ENCODE peak calls at places on chromosomes 2 and 18, in six cellular contexts. K is lower leg skin; J is effector memory CD8-positive, alpha-beta T cell; G is NAMALWA; N is NCI-H2081; V is AG04449. X is an unnamed sample.

GRCh38 chr2:138078153-138078552 is 113.9 kb downstream of the HNMT start:
- DNase-seq in K (no peak), J (no peak), G (no peak), N (no peak), V (no peak), X (no peak)

GRCh38 chr18:25587545-25587944 is 235.6 kb upstream of the ZNF521 start:
- DNase-seq in K (no peak), J (no peak), G (no peak), N (no peak), V (no peak), X (no peak)

GRCh38 chr18:52694804-52695203 is 354.8 kb downstream of the DCC start:
- DNase-seq in K (no peak), J (no peak), G (peak; percentile 54), N (no peak), V (no peak), X (no peak)

GRCh38 chr18:5918196-5918595 is 22.9 kb upstream of the TMEM200C start:
- DNase-seq in K (no peak), J (no peak), G (no peak), N (no peak), V (no peak), X (no peak)

GRCh38 chr2:239869272-239870155 is 155.6 kb downstream of the NDUFA10 start:
- DNase-seq in K (peak; percentile 69), J (no peak), G (no peak), N (no peak), V (no peak), X (no peak)

GRCh38 chr2:69946351-69947077 is 14.9 kb downstream of the ASPRV1 start:
- DNase-seq in K (no peak), J (peak; percentile 60), G (peak; percentile 36), N (no peak), V (no peak), X (peak; percentile 71)

GRCh38 chr2:213995400-213996105 is 415.3 kb upstream of the VWC2L start:
- DNase-seq in K (no peak), J (no peak), G (no peak), N (no peak), V (peak; percentile 77), X (no peak)

GRCh38 chr2:112876257-112876970 is 34.6 kb upstream of the IL37 start:
- DNase-seq in K (no peak), J (no peak), G (no peak), N (no peak), V (no peak), X (no peak)

GRCh38 chr18:7945882-7946281 is 378.8 kb downstream of the PTPRM start:
- DNase-seq in K (no peak), J (no peak), G (no peak), N (no peak), V (peak; percentile 82), X (no peak)

GRCh38 chr2:61367177-61367576 is 103.7 kb downstream of the USP34 start:
- DNase-seq in K (no peak), J (no peak), G (no peak), N (no peak), V (no peak), X (no peak)

GRCh38 chr18:39513187-39513586 is 1947.6 kb upstream of the CELF4 start:
- DNase-seq in K (no peak), J (no peak), G (no peak), N (no peak), V (no peak), X (no peak)

GRCh38 chr18:11179959-11180519 is 30.7 kb upstream of the PIEZO2 start:
- DNase-seq in K (no peak), J (no peak), G (no peak), N (no peak), V (no peak), X (peak; percentile 92)

GRCh38 chr18:58392336-58393000 is 236.4 kb downstream of the ALPK2 start:
- DNase-seq in K (peak; percentile 54), J (no peak), G (no peak), N (no peak), V (no peak), X (no peak)

GRCh38 chr2:237733677-237734300 is 64.8 kb upstream of the RBM44 start:
- DNase-seq in K (no peak), J (no peak), G (no peak), N (peak; percentile 90), V (no peak), X (no peak)

GRCh38 chr2:240050278-240050677 is 3.0 kb downstream of the OR6B3 start:
- DNase-seq in K (peak; percentile 68), J (no peak), G (no peak), N (no peak), V (no peak), X (no peak)

GRCh38 chr2:209976698-209977385 is 25.6 kb upstream of the RPE start:
- DNase-seq in K (no peak), J (no peak), G (no peak), N (no peak), V (no peak), X (no peak)

GRCh38 chr18:77234504-77235365 is 14.9 kb upstream of the GALR1 start:
- DNase-seq in K (no peak), J (no peak), G (no peak), N (no peak), V (no peak), X (no peak)

GRCh38 chr18:13485604-13486003 is 240.8 kb downstream of the FAM210A start:
- DNase-seq in K (peak; percentile 70), J (no peak), G (no peak), N (no peak), V (no peak), X (no peak)

GRCh38 chr2:2057125-2057721 is 273.9 kb downstream of the MYT1L start:
- DNase-seq in K (peak; percentile 89), J (no peak), G (peak; percentile 91), N (peak; percentile 57), V (no peak), X (peak; percentile 25)

GRCh38 chr2:26337298-26337697 is 8.6 kb upstream of the SELENOI start:
- DNase-seq in K (no peak), J (no peak), G (no peak), N (no peak), V (no peak), X (no peak)

GRCh38 chr2:205769494-205769848 is 87.2 kb downstream of the NRP2 start:
- DNase-seq in K (no peak), J (no peak), G (no peak), N (no peak), V (no peak), X (no peak)

GRCh38 chr2:144453486-144454158 is 66.3 kb downstream of the ZEB2 start:
- DNase-seq in K (no peak), J (no peak), G (no peak), N (no peak), V (no peak), X (no peak)

GRCh38 chr18:66764225-66764624 is 160.3 kb upstream of the CDH19 start:
- DNase-seq in K (no peak), J (no peak), G (no peak), N (no peak), V (no peak), X (no peak)

GRCh38 chr2:64228126-64228678 is 84.0 kb upstream of the PELI1 start:
- DNase-seq in K (peak; percentile 94), J (peak; percentile 22), G (peak; percentile 86), N (peak; percentile 88), V (no peak), X (peak; percentile 61)

GRCh38 chr2:213253162-213253561 is 31.1 kb upstream of the SPAG16 start:
- DNase-seq in K (no peak), J (no peak), G (no peak), N (no peak), V (no peak), X (no peak)

GRCh38 chr18:45722899-45723298 is 1.1 kb upstream of the SLC14A1 start:
- DNase-seq in K (peak; percentile 93), J (peak; percentile 64), G (peak; percentile 76), N (peak; percentile 48), V (no peak), X (peak; percentile 63)

GRCh38 chr2:61537590-61538178 is 472 bp downstream of the XPO1 start:
- DNase-seq in K (peak; percentile 90), J (no peak), G (no peak), N (no peak), V (no peak), X (no peak)

GRCh38 chr2:189860161-189860560 is 75.9 kb downstream of the PMS1 start:
- DNase-seq in K (no peak), J (no peak), G (no peak), N (no peak), V (no peak), X (no peak)

GRCh38 chr2:44602446-44602845 is 240.7 kb downstream of the CAMKMT start:
- DNase-seq in K (no peak), J (no peak), G (no peak), N (no peak), V (no peak), X (no peak)

GRCh38 chr2:212254331-212254730 is 284.3 kb downstream of the ERBB4 start:
- DNase-seq in K (no peak), J (no peak), G (no peak), N (no peak), V (no peak), X (no peak)

GRCh38 chr2:197311521-197312033 is 997 bp upstream of the ANKRD44 start:
- DNase-seq in K (no peak), J (no peak), G (no peak), N (no peak), V (no peak), X (peak; percentile 3)

GRCh38 chr2:67871696-67872320 is 191.0 kb downstream of the C1D start:
- DNase-seq in K (no peak), J (no peak), G (no peak), N (no peak), V (peak; percentile 55), X (no peak)

GRCh38 chr2:24613154-24613814 is 122.2 kb downstream of the NCOA1 start:
- DNase-seq in K (no peak), J (peak; percentile 50), G (peak; percentile 81), N (peak; percentile 63), V (no peak), X (peak; percentile 78)

GRCh38 chr2:13545320-13545719 is 828.6 kb downstream of the TRIB2 start:
- DNase-seq in K (no peak), J (no peak), G (no peak), N (no peak), V (no peak), X (no peak)

GRCh38 chr18:56639094-56639361 is 636 bp upstream of the TXNL1 start:
- DNase-seq in K (no peak), J (no peak), G (no peak), N (no peak), V (no peak), X (no peak)

GRCh38 chr2:86150502-86150901 is 44.5 kb downstream of the PTCD3 start:
- DNase-seq in K (no peak), J (no peak), G (no peak), N (no peak), V (no peak), X (no peak)

GRCh38 chr2:55887906-55888625 is 35.5 kb downstream of the EFEMP1 start:
- DNase-seq in K (no peak), J (no peak), G (no peak), N (no peak), V (no peak), X (peak; percentile 71)

GRCh38 chr2:7309567-7309966 is 392.4 kb downstream of the RNF144A start:
- DNase-seq in K (no peak), J (no peak), G (no peak), N (no peak), V (no peak), X (no peak)

GRCh38 chr2:145849466-145849865 is 1329.5 kb upstream of the ZEB2 start:
- DNase-seq in K (no peak), J (no peak), G (no peak), N (no peak), V (no peak), X (no peak)

GRCh38 chr2:100422320-100422719 is 4.9 kb upstream of the CHST10 start:
- DNase-seq in K (no peak), J (no peak), G (peak; percentile 17), N (no peak), V (no peak), X (peak; percentile 14)